ENCODE peak calls at places on chromosomes 13 and 19, in four cellular contexts. G is kidney; S is effector memory CD4-positive, alpha-beta T cell; N is ovary. H is an unnamed sample.
A peak's percentile ranks its signal among the peaks of the same experiment; 100 is the strongest.

GRCh38 chr19:6236310-6237291 is 43.2 kb downstream of the MLLT1 start:
- DNase-seq in S (no peak), N (no peak), G (peak; percentile 95), H (no peak)

GRCh38 chr19:4016486-4016885 is 8.9 kb downstream of the PIAS4 start:
- DNase-seq in G (no peak), S (no peak), N (no peak), H (no peak)

GRCh38 chr13:39496487-39496998 is 106.5 kb downstream of the LHFPL6 start:
- DNase-seq in S (no peak), G (no peak), N (no peak), H (no peak)

GRCh38 chr19:19470579-19470978 is 44.8 kb downstream of the TSSK6 start:
- DNase-seq in N (no peak), S (no peak), G (no peak), H (no peak)

GRCh38 chr13:113095146-113096051 is 10.2 kb upstream of the F7 start:
- DNase-seq in N (no peak), G (peak; percentile 59), S (no peak), H (no peak)

GRCh38 chr19:20423381-20424207 is 142.0 kb downstream of the ZNF737 start:
- DNase-seq in N (peak; percentile 56), G (peak; percentile 82), S (peak; percentile 41), H (peak; percentile 80)

GRCh38 chr13:71867101-71867814 is at the start of gene DACH1:
- DNase-seq in S (no peak), N (peak; percentile 20), G (peak; percentile 89), H (no peak)

GRCh38 chr19:49387936-49388372 is at the start of gene KASH5:
- DNase-seq in G (peak; percentile 96), S (peak; percentile 82), N (peak; percentile 57), H (no peak)

GRCh38 chr19:11375143-11375948 is 880 bp downstream of the SWSAP1 start:
- DNase-seq in N (peak; percentile 76), G (peak; percentile 91), S (peak; percentile 65), H (peak; percentile 83)

GRCh38 chr13:25882732-25883357 is 169.0 kb downstream of the SHISA2 start:
- DNase-seq in N (no peak), G (no peak), S (no peak), H (no peak)

GRCh38 chr19:38650180-38650775 is 2.8 kb downstream of the ACTN4 start:
- DNase-seq in G (no peak), S (no peak), N (no peak), H (no peak)

GRCh38 chr13:111534646-111535461 is 214.4 kb downstream of the TEX29 start:
- DNase-seq in S (no peak), N (no peak), G (no peak), H (no peak)

GRCh38 chr13:40231311-40231710 is 435.1 kb downstream of the FOXO1 start:
- DNase-seq in S (no peak), G (no peak), N (no peak), H (no peak)

GRCh38 chr19:3669134-3669436 is 31.2 kb downstream of the PIP5K1C start:
- DNase-seq in N (no peak), G (no peak), S (no peak), H (no peak)

GRCh38 chr13:99336750-99337149 is 29.6 kb upstream of the GPR183 start:
- DNase-seq in G (no peak), S (no peak), N (no peak), H (no peak)

GRCh38 chr19:35120898-35121297 is 5.3 kb downstream of the FXYD3 start:
- DNase-seq in S (no peak), G (no peak), N (no peak), H (no peak)
- H3K4me3 ChIP-seq in S (no peak overlapping the region), G (no peak overlapping the region), N (no peak overlapping the region), H (no peak overlapping the region)

GRCh38 chr13:49258097-49258796 is 10.5 kb downstream of the CDADC1 start:
- DNase-seq in G (no peak), S (no peak), N (no peak), H (no peak)
- H3K4me3 ChIP-seq in G (peak overlapping the region; percentile 47), S (peak overlapping the region; percentile 53), N (peak overlapping the region; percentile 9), H (no peak overlapping the region)

DNA sequence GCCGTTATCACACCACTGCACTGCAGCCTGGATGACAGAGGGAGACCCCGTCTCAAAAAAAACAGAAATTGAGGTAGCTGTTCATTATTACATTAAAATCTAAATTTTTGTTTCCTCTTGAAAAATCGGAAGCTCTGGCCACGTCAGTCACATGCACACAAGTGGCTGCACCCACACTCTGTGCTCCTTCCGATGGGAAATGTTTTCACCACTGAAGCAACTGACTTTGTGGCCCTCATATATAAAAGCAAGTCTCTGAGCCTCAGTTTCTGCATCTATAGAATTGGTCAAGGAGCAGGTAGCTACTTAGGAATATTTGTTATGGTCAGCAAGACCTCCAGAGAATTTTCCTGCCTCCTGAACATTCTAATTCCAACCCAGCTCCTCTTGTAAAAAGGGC is 4.5 kb downstream of the LRRC25 start:
- DNase-seq in N (no peak), S (no peak), G (no peak), H (no peak)
- H3K4me3 ChIP-seq in N (no peak overlapping the region), S (no peak overlapping the region), G (no peak overlapping the region), H (no peak overlapping the region)

GRCh38 chr19:2254052-2254872 is 2.0 kb downstream of the JSRP1 start:
- DNase-seq in S (no peak), N (no peak), G (peak; percentile 80), H (no peak)

GRCh38 chr19:2255112-2255845 is 938 bp downstream of the JSRP1 start:
- DNase-seq in G (peak; percentile 75), S (no peak), N (no peak), H (no peak)

GRCh38 chr19:2251577-2252480 is 2.7 kb downstream of the AMH start:
- DNase-seq in S (no peak), N (no peak), G (peak; percentile 74), H (no peak)

GRCh38 chr19:2252481-2253105 is 3.5 kb downstream of the AMH start:
- DNase-seq in S (no peak), G (peak; percentile 74), N (no peak), H (no peak)

DNA sequence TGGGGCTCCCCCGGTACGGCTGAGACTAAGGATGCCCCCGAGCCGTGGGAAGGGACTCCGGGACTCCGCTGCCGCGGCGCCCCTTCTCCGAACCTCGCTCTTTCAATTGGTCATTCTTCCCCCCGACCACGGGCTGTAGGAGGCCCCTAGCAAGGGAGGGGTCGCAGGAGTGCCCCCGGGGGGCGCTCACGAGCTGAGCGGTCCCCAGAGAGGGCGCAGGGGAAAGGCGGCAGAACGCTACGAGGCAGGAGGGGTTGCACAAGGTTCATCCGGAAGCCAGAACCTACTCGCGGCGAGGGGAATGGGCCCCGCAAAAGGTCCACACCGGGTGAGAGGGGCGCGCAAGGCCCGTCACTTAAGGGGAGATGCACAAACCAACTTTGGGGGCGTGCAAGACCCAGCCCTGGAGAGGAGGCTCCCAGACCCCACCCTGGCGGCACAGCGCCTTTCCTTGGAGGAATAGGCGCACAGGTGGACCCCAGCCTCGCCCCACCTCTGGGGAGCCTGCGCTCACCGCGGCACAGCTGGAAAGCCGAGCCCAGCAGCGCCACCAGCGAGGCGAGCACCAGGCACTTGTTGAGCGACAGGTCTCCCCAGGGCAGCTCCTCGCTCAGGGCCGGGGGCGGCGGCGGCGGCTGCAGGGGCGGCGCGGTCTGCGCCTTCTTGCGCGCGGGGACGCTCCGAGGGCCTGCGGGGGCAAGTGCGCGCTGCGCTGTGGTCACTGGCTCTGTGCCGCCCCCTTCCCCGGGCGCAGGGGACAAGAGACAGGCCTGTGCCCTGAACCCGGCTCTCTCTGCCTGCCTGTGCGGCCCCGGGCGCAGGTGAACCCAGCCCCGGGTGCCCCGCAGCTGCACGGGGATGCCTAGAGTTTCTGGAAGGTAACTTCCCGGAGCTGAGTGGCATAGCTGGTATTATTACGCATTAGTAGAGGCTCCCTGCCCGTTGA is 2.8 kb downstream of the JSRP1 start:
- DNase-seq in S (no peak), N (no peak), G (peak; percentile 74), H (no peak)
- H3K4me3 ChIP-seq in S (peak overlapping the region; percentile 53), N (no peak overlapping the region), G (no peak overlapping the region), H (peak overlapping the region; percentile 57)